ENCODE peak calls at places on chromosomes 12 and 14, in ten cellular contexts. One of them, this sample, is unnamed.

GRCh38 chr12:8554451-8555195 is 13.9 kb upstream of the CLEC4E start:
- DNase-seq in HCT116: no peak
- DNase-seq in uterus: no peak
- DNase-seq in IMR-90: peak; percentile 1
- DNase-seq in ovary: no peak
- DNase-seq in esophagus muscularis mucosa: no peak
- DNase-seq in heart left ventricle: no peak
- DNase-seq in tibial nerve: no peak
- DNase-seq in upper lobe of left lung: no peak
- DNase-seq in HepG2: no peak
- DNase-seq in this sample: no peak

GRCh38 chr12:58668831-58669230 is 251.5 kb downstream of the LRIG3 start:
- DNase-seq in HCT116: no peak
- DNase-seq in heart left ventricle: no peak
- DNase-seq in tibial nerve: no peak
- DNase-seq in IMR-90: peak; percentile 39
- DNase-seq in esophagus muscularis mucosa: no peak
- DNase-seq in HepG2: no peak
- DNase-seq in upper lobe of left lung: no peak
- DNase-seq in ovary: no peak
- DNase-seq in uterus: no peak
- DNase-seq in this sample: no peak

GRCh38 chr12:41521872-41522379 is 333.8 kb downstream of the PDZRN4 start:
- DNase-seq in HCT116: no peak
- DNase-seq in heart left ventricle: no peak
- DNase-seq in ovary: no peak
- DNase-seq in upper lobe of left lung: no peak
- DNase-seq in esophagus muscularis mucosa: no peak
- DNase-seq in HepG2: no peak
- DNase-seq in uterus: no peak
- DNase-seq in IMR-90: peak; percentile 87
- DNase-seq in tibial nerve: no peak
- DNase-seq in this sample: no peak

GRCh38 chr12:21971344-21971743 is 30.1 kb upstream of the ABCC9 start:
- DNase-seq in HCT116: no peak
- DNase-seq in tibial nerve: no peak
- DNase-seq in heart left ventricle: no peak
- DNase-seq in ovary: no peak
- DNase-seq in IMR-90: no peak
- DNase-seq in uterus: no peak
- DNase-seq in HepG2: no peak
- DNase-seq in upper lobe of left lung: no peak
- DNase-seq in esophagus muscularis mucosa: no peak
- DNase-seq in this sample: no peak

GRCh38 chr12:77122236-77122635 is 56.9 kb upstream of the E2F7 start:
- DNase-seq in IMR-90: peak; percentile 97
- DNase-seq in heart left ventricle: no peak
- DNase-seq in uterus: no peak
- DNase-seq in tibial nerve: no peak
- DNase-seq in esophagus muscularis mucosa: no peak
- DNase-seq in HCT116: peak; percentile 57
- DNase-seq in HepG2: peak; percentile 13
- DNase-seq in ovary: no peak
- DNase-seq in upper lobe of left lung: no peak
- DNase-seq in this sample: no peak

GRCh38 chr12:95774311-95775045 is 16.1 kb downstream of the NTN4 start:
- DNase-seq in ovary: no peak
- DNase-seq in IMR-90: peak; percentile 79
- DNase-seq in heart left ventricle: no peak
- DNase-seq in HepG2: no peak
- DNase-seq in upper lobe of left lung: no peak
- DNase-seq in uterus: no peak
- DNase-seq in HCT116: no peak
- DNase-seq in tibial nerve: no peak
- DNase-seq in esophagus muscularis mucosa: no peak
- DNase-seq in this sample: no peak

GRCh38 chr12:69102856-69103255 is 136.5 kb upstream of the CPSF6 start:
- DNase-seq in tibial nerve: peak; percentile 27
- DNase-seq in heart left ventricle: no peak
- DNase-seq in ovary: no peak
- DNase-seq in esophagus muscularis mucosa: no peak
- DNase-seq in uterus: no peak
- DNase-seq in HCT116: no peak
- DNase-seq in HepG2: no peak
- DNase-seq in upper lobe of left lung: no peak
- DNase-seq in IMR-90: no peak
- DNase-seq in this sample: no peak

GRCh38 chr14:55255185-55255584 is 16.0 kb upstream of the FBXO34 start:
- DNase-seq in tibial nerve: no peak
- DNase-seq in heart left ventricle: no peak
- DNase-seq in uterus: no peak
- DNase-seq in IMR-90: no peak
- DNase-seq in HepG2: no peak
- DNase-seq in esophagus muscularis mucosa: no peak
- DNase-seq in ovary: no peak
- DNase-seq in upper lobe of left lung: no peak
- DNase-seq in HCT116: no peak
- DNase-seq in this sample: no peak

GRCh38 chr12:67747869-67748760 is 99.6 kb downstream of the DYRK2 start:
- DNase-seq in IMR-90: peak; percentile 72
- DNase-seq in heart left ventricle: no peak
- DNase-seq in ovary: no peak
- DNase-seq in HCT116: peak; percentile 42
- DNase-seq in tibial nerve: no peak
- DNase-seq in HepG2: peak; percentile 87
- DNase-seq in uterus: no peak
- DNase-seq in upper lobe of left lung: no peak
- DNase-seq in esophagus muscularis mucosa: peak; percentile 72
- DNase-seq in this sample: no peak

GRCh38 chr12:92041742-92042141 is 103.9 kb downstream of the BTG1 start:
- DNase-seq in ovary: no peak
- DNase-seq in tibial nerve: no peak
- DNase-seq in HCT116: no peak
- DNase-seq in uterus: no peak
- DNase-seq in heart left ventricle: no peak
- DNase-seq in upper lobe of left lung: no peak
- DNase-seq in esophagus muscularis mucosa: no peak
- DNase-seq in IMR-90: peak; percentile 33
- DNase-seq in HepG2: no peak
- DNase-seq in this sample: no peak

GRCh38 chr12:39807043-39807442 is 187.4 kb upstream of the ABCD2 start:
- DNase-seq in HepG2: peak; percentile 45
- DNase-seq in HCT116: peak; percentile 51
- DNase-seq in IMR-90: no peak
- DNase-seq in tibial nerve: no peak
- DNase-seq in ovary: no peak
- DNase-seq in esophagus muscularis mucosa: no peak
- DNase-seq in heart left ventricle: no peak
- DNase-seq in upper lobe of left lung: no peak
- DNase-seq in uterus: no peak
- DNase-seq in this sample: no peak
- TF ChIP-seq CTCF in HepG2: peak; percentile 54
- TF ChIP-seq CTCF in HCT116: peak; percentile 76
- TF ChIP-seq CTCF in IMR-90: no peak
- TF ChIP-seq CTCF in tibial nerve: no peak
- TF ChIP-seq CTCF in ovary: no peak
- TF ChIP-seq CTCF in esophagus muscularis mucosa: no peak
- TF ChIP-seq CTCF in heart left ventricle: no peak
- TF ChIP-seq CTCF in upper lobe of left lung: no peak
- TF ChIP-seq CTCF in uterus: no peak
- TF ChIP-seq CTCF in this sample: no peak

DNA sequence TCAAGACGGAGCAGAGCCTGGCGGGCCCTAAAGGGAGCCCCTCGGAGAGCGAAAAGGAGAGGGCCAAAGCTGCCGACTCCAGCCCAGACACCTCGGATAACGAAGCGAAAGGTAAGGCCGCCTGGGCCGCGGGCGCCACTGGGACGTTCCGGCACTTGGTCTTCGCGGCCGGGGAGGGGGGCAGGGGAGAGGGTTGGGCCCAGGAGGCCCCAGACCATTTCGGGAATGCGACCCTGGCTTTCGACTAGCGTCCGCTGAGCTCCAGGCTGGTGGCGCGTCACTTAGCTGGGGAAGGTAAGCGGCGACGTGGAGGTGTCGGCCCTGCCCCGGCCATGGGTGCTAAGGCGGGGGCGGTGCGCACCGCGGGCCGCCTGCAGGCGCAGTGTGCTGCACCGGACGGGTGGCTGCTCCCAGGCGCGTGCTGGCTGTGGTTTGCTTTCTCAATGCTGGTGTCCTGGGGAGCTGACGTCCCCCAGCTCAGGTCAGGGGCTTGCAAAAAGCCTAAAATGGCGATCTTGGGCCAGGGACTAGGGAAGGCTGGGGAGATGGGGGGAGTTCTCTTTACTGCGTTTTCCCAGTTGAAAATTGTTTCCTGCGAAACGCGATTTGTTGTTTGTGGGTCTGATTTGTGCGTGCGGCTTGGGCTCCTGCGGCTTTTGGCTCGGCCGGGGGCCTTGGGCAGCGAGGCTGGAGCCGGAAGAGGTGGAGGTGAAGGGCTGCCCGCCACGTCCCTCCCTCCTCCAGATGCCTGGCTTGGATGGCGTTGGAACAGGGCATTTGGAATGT is 1.1 kb downstream of the HOXC10 start:
- DNase-seq in HepG2: no peak
- DNase-seq in HCT116: no peak
- DNase-seq in IMR-90: no peak
- DNase-seq in tibial nerve: no peak
- DNase-seq in upper lobe of left lung: peak; percentile 79
- DNase-seq in ovary: no peak
- DNase-seq in heart left ventricle: peak; percentile 19
- DNase-seq in uterus: no peak
- DNase-seq in esophagus muscularis mucosa: no peak
- DNase-seq in this sample: no peak
- H3K27me3 ChIP-seq in HepG2: peaks cover 7% of the 10 kb centered on the region
- H3K27me3 ChIP-seq in HCT116: no peaks in the 10 kb centered on the region
- H3K27me3 ChIP-seq in IMR-90: peaks cover 96% of the 10 kb centered on the region
- H3K27me3 ChIP-seq in tibial nerve: no peaks in the 10 kb centered on the region
- H3K27me3 ChIP-seq in upper lobe of left lung: peaks cover 93% of the 10 kb centered on the region
- H3K27me3 ChIP-seq in ovary: peaks cover 2% of the 10 kb centered on the region
- H3K27me3 ChIP-seq in heart left ventricle: peaks cover 98% of the 10 kb centered on the region
- H3K27me3 ChIP-seq in uterus: peaks cover 87% of the 10 kb centered on the region
- H3K27me3 ChIP-seq in esophagus muscularis mucosa: peaks cover 96% of the 10 kb centered on the region
- H3K27me3 ChIP-seq in this sample: peaks cover 100% of the 10 kb centered on the region

GRCh38 chr14:32077081-32078029 is at the start of gene ARHGAP5:
- DNase-seq in tibial nerve: no peak
- DNase-seq in ovary: peak; percentile 49
- DNase-seq in upper lobe of left lung: peak; percentile 94
- DNase-seq in IMR-90: peak; percentile 14
- DNase-seq in HepG2: peak; percentile 58
- DNase-seq in uterus: peak; percentile 51
- DNase-seq in heart left ventricle: peak; percentile 46
- DNase-seq in HCT116: no peak
- DNase-seq in esophagus muscularis mucosa: peak; percentile 95
- DNase-seq in this sample: no peak
- TF ChIP-seq POLR2A in tibial nerve: peak; percentile 11
- TF ChIP-seq POLR2A in ovary: no peak
- TF ChIP-seq POLR2A in upper lobe of left lung: no peak
- TF ChIP-seq POLR2A in IMR-90: no peak
- TF ChIP-seq POLR2A in HepG2: peak; percentile 80
- TF ChIP-seq POLR2A in uterus: no peak
- TF ChIP-seq POLR2A in heart left ventricle: no peak
- TF ChIP-seq POLR2A in HCT116: no peak
- TF ChIP-seq POLR2A in esophagus muscularis mucosa: no peak
- TF ChIP-seq POLR2A in this sample: peak; percentile 18

GRCh38 chr14:68825729-68826128 is 32.9 kb upstream of the ZFP36L1 start:
- DNase-seq in upper lobe of left lung: no peak
- DNase-seq in esophagus muscularis mucosa: no peak
- DNase-seq in HepG2: no peak
- DNase-seq in tibial nerve: no peak
- DNase-seq in HCT116: no peak
- DNase-seq in IMR-90: no peak
- DNase-seq in ovary: no peak
- DNase-seq in heart left ventricle: no peak
- DNase-seq in uterus: no peak
- DNase-seq in this sample: no peak
- TF ChIP-seq CTCF in upper lobe of left lung: no peak
- TF ChIP-seq CTCF in esophagus muscularis mucosa: no peak
- TF ChIP-seq CTCF in HepG2: no peak
- TF ChIP-seq CTCF in tibial nerve: no peak
- TF ChIP-seq CTCF in HCT116: no peak
- TF ChIP-seq CTCF in IMR-90: no peak
- TF ChIP-seq CTCF in ovary: no peak
- TF ChIP-seq CTCF in heart left ventricle: no peak
- TF ChIP-seq CTCF in uterus: no peak
- TF ChIP-seq CTCF in this sample: no peak

GRCh38 chr12:24741216-24741615 is 207.7 kb downstream of the BCAT1 start:
- DNase-seq in tibial nerve: no peak
- DNase-seq in IMR-90: no peak
- DNase-seq in HCT116: no peak
- DNase-seq in heart left ventricle: no peak
- DNase-seq in ovary: no peak
- DNase-seq in HepG2: no peak
- DNase-seq in esophagus muscularis mucosa: no peak
- DNase-seq in upper lobe of left lung: no peak
- DNase-seq in uterus: no peak
- DNase-seq in this sample: no peak
- H3K27me3 ChIP-seq in tibial nerve: no peaks in the 10 kb centered on the region
- H3K27me3 ChIP-seq in IMR-90: no peaks in the 10 kb centered on the region
- H3K27me3 ChIP-seq in HCT116: no peaks in the 10 kb centered on the region
- H3K27me3 ChIP-seq in heart left ventricle: no peaks in the 10 kb centered on the region
- H3K27me3 ChIP-seq in ovary: no peaks in the 10 kb centered on the region
- H3K27me3 ChIP-seq in HepG2: no peaks in the 10 kb centered on the region
- H3K27me3 ChIP-seq in esophagus muscularis mucosa: no peaks in the 10 kb centered on the region
- H3K27me3 ChIP-seq in upper lobe of left lung: no peaks in the 10 kb centered on the region
- H3K27me3 ChIP-seq in uterus: no peaks in the 10 kb centered on the region
- H3K27me3 ChIP-seq in this sample: no peaks in the 10 kb centered on the region

DNA sequence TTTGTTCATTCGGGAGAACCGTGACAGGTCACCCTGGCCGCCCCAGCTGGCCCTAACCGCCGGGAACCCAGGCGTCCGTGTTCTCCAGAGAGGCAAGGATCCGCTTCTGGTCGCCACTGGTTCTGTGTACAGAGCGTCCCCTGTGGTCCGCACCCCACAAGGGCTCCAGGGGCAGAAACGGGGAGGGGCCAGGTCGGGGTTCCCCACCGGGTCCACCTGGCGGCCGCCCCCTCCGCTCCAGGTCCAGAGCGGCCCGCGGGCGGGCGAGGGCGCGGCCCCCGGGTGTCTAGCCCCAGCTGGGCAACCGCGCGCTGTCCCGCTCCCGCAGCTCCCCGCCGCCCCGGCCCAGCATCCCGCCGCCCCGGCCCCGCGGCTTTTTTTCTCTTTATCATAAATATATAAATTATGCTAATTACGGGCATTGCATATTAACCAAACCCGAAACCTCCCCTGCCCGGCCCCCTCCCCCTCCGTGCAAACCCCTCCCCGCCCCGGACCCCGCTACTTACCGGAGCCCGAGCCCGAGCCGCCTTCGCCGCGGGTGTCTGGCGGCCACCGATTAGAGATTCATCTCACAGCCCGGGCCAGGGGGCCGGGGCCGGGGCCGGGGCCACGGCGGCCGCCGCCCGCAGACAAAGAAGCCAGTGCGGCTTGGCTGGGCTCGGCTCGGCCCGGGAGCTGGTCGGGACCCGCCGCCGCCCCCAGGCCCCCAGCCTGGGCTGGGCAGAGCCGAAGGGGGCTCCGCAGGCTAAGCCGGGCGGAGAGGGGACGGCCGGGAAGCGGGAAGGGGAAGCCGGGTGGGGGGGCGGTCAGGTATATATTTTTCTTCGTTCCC is 512 bp downstream of the POU6F1 start:
- DNase-seq in tibial nerve: peak; percentile 36
- DNase-seq in esophagus muscularis mucosa: peak; percentile 94
- DNase-seq in HCT116: no peak
- DNase-seq in heart left ventricle: peak; percentile 67
- DNase-seq in HepG2: no peak
- DNase-seq in uterus: peak; percentile 60
- DNase-seq in ovary: peak; percentile 65
- DNase-seq in IMR-90: no peak
- DNase-seq in upper lobe of left lung: peak; percentile 94
- DNase-seq in this sample: no peak
- TF ChIP-seq POLR2A in tibial nerve: no peak
- TF ChIP-seq POLR2A in esophagus muscularis mucosa: no peak
- TF ChIP-seq POLR2A in HCT116: no peak
- TF ChIP-seq POLR2A in heart left ventricle: no peak
- TF ChIP-seq POLR2A in HepG2: no peak
- TF ChIP-seq POLR2A in uterus: no peak
- TF ChIP-seq POLR2A in ovary: no peak
- TF ChIP-seq POLR2A in IMR-90: no peak
- TF ChIP-seq POLR2A in upper lobe of left lung: no peak
- TF ChIP-seq POLR2A in this sample: no peak

This sample was measured in esophagus squamous epithelium.